ENCODE peak calls at places on chromosomes 1 and 21, in nine cellular contexts. C is HL-60, Q is heart right ventricle, Z is body of pancreas, K is uterus, B is AG09309, E is endothelial cell of umbilical vein, U is GM12878, S is sigmoid colon. G is an unnamed sample.

GRCh38 chr1:18344755-18345154 is 136.0 kb upstream of the KLHDC7A start:
- DNase-seq in C (no peak), Q (no peak), Z (no peak), K (no peak), B (no peak), E (no peak), U (no peak), S (no peak), G (no peak)

GRCh38 chr1:183070923-183071618 is 47.9 kb downstream of the LAMC1 start:
- DNase-seq in C (no peak), Q (no peak), Z (no peak), K (no peak), B (no peak), E (peak), U (peak), S (no peak), G (peak)

GRCh38 chr21:33020558-33021100 is 5.1 kb upstream of the OLIG2 start:
- DNase-seq in C (no peak), Q (no peak), Z (no peak), K (no peak), B (no peak), E (no peak), U (no peak), S (no peak), G (no peak)

GRCh38 chr1:85581138-85581801 is 709 bp downstream of the CCN1 start:
- DNase-seq in C (no peak), Q (peak), Z (peak), K (peak), B (no peak), E (peak), U (no peak), S (peak), G (peak)

GRCh38 chr1:180908084-180908765 is 4.5 kb upstream of the KIAA1614 start:
- DNase-seq in C (no peak), Q (no peak), Z (no peak), K (no peak), B (no peak), E (no peak), U (no peak), S (no peak), G (no peak)

GRCh38 chr1:167720965-167721616 is 691 bp upstream of the MPZL1 start:
- DNase-seq in C (peak), Q (no peak), Z (peak), K (no peak), B (peak), E (peak), U (no peak), S (no peak), G (peak)

GRCh38 chr1:43358121-43358745 is 548 bp upstream of the CDC20 start:
- DNase-seq in C (no peak), Q (no peak), Z (peak), K (no peak), B (no peak), E (peak), U (peak), S (no peak), G (peak)

GRCh38 chr1:156511656-156512055 is 11.1 kb upstream of the MEF2D start:
- DNase-seq in C (no peak), Q (no peak), Z (no peak), K (no peak), B (no peak), E (no peak), U (no peak), S (no peak), G (peak)

GRCh38 chr1:64775152-64775551 is 30.3 kb downstream of the RAVER2 start:
- DNase-seq in C (no peak), Q (no peak), Z (no peak), K (no peak), B (no peak), E (no peak), U (no peak), S (no peak), G (no peak)

GRCh38 chr1:8133190-8133589 is 107.1 kb upstream of the ERRFI1 start:
- DNase-seq in C (no peak), Q (no peak), Z (no peak), K (peak), B (no peak), E (no peak), U (no peak), S (peak), G (no peak)

GRCh38 chr1:86263101-86263500 is 106.5 kb upstream of the COL24A1 start:
- DNase-seq in C (no peak), Q (no peak), Z (no peak), K (no peak), B (no peak), E (no peak), U (no peak), S (no peak), G (no peak)

GRCh38 chr1:145960468-145961108 is 2.8 kb upstream of the LIX1L start:
- DNase-seq in C (no peak), Q (peak), Z (peak), K (peak), B (no peak), E (peak), U (no peak), S (peak), G (peak)

GRCh38 chr1:218850367-218850766 is 323.3 kb upstream of the LYPLAL1 start:
- DNase-seq in C (no peak), Q (no peak), Z (no peak), K (no peak), B (no peak), E (no peak), U (no peak), S (no peak), G (no peak)

GRCh38 chr1:53918343-53918742 is 24.4 kb downstream of the DIO1 start:
- DNase-seq in C (no peak), Q (no peak), Z (no peak), K (no peak), B (no peak), E (no peak), U (no peak), S (no peak), G (no peak)

GRCh38 chr1:44696789-44697188 is 22.3 kb downstream of the ARMH1 start:
- DNase-seq in C (no peak), Q (no peak), Z (no peak), K (no peak), B (no peak), E (no peak), U (no peak), S (no peak), G (peak)

GRCh38 chr1:205578780-205579571 is 52.8 kb downstream of the ELK4 start:
- DNase-seq in C (no peak), Q (no peak), Z (no peak), K (no peak), B (no peak), E (no peak), U (no peak), S (peak), G (no peak)

GRCh38 chr1:51648180-51649109 is 31.6 kb downstream of the OSBPL9 start:
- DNase-seq in C (peak), Q (no peak), Z (peak), K (peak), B (peak), E (no peak), U (no peak), S (no peak), G (peak)

GRCh38 chr1:19257178-19257914 is 5.7 kb downstream of the MRTO4 start:
- DNase-seq in C (no peak), Q (no peak), Z (no peak), K (no peak), B (no peak), E (no peak), U (no peak), S (no peak), G (no peak)

GRCh38 chr1:212192261-212192998 is 92.8 kb upstream of the PPP2R5A start:
- DNase-seq in C (no peak), Q (no peak), Z (no peak), K (no peak), B (no peak), E (no peak), U (no peak), S (no peak), G (no peak)

GRCh38 chr1:25771246-25772114 is 28.5 kb upstream of the SELENON start:
- DNase-seq in C (no peak), Q (peak), Z (peak), K (peak), B (no peak), E (no peak), U (no peak), S (no peak), G (no peak)

GRCh38 chr1:221415626-221416025 is 326.3 kb downstream of the DUSP10 start:
- DNase-seq in C (no peak), Q (no peak), Z (no peak), K (no peak), B (no peak), E (peak), U (no peak), S (no peak), G (no peak)

GRCh38 chr1:63458750-63459149 is 64.3 kb downstream of the ITGB3BP start:
- DNase-seq in C (no peak), Q (no peak), Z (no peak), K (no peak), B (no peak), E (no peak), U (no peak), S (no peak), G (no peak)

GRCh38 chr1:63453232-63453631 is 69.8 kb downstream of the ITGB3BP start:
- DNase-seq in C (no peak), Q (no peak), Z (no peak), K (no peak), B (no peak), E (no peak), U (no peak), S (no peak), G (no peak)

GRCh38 chr1:63450416-63450815 is 72.6 kb downstream of the ITGB3BP start:
- DNase-seq in C (no peak), Q (no peak), Z (no peak), K (no peak), B (no peak), E (no peak), U (no peak), S (no peak), G (no peak)

GRCh38 chr1:63448741-63449140 is 74.3 kb downstream of the ITGB3BP start:
- DNase-seq in C (no peak), Q (no peak), Z (no peak), K (no peak), B (no peak), E (no peak), U (no peak), S (no peak), G (no peak)

GRCh38 chr1:63454269-63454668 is 68.8 kb downstream of the ITGB3BP start:
- DNase-seq in C (no peak), Q (no peak), Z (no peak), K (no peak), B (no peak), E (peak), U (no peak), S (no peak), G (no peak)
- TF ChIP-seq CTCF in C (no peak), Q (no peak), Z (no peak), K (no peak), B (peak), E (no peak), U (no peak), S (no peak), G (no peak)

GRCh38 chr1:20483098-20483832 is 2.7 kb downstream of the CAMK2N1 start:
- DNase-seq in C (no peak), Q (no peak), Z (no peak), K (no peak), B (no peak), E (no peak), U (no peak), S (no peak), G (no peak)
- H3K4me3 ChIP-seq in C (no peak), Q (peak), Z (no peak), K (peak), B (peak), E (peak), U (no peak), S (peak), G (no peak)

GRCh38 chr1:102896771-102897170 is 211.6 kb downstream of the COL11A1 start:
- DNase-seq in C (no peak), Q (no peak), Z (no peak), K (no peak), B (no peak), E (no peak), U (no peak), S (no peak), G (no peak)
- TF ChIP-seq CTCF in C (no peak), Q (no peak), Z (no peak), K (no peak), B (no peak), E (no peak), U (no peak), S (no peak), G (no peak)

GRCh38 chr1:3366181-3367051 is 88.0 kb upstream of the ARHGEF16 start:
- DNase-seq in C (no peak), Q (peak), Z (no peak), K (no peak), B (no peak), E (no peak), U (no peak), S (no peak), G (no peak)
- H3K4me3 ChIP-seq in C (no peak), Q (no peak), Z (no peak), K (no peak), B (no peak), E (no peak), U (no peak), S (no peak), G (no peak)

GRCh38 chr1:202561726-202562442 is 148.4 kb downstream of the SYT2 start:
- DNase-seq in C (no peak), Q (no peak), Z (no peak), K (no peak), B (no peak), E (no peak), U (no peak), S (no peak), G (peak)
- TF ChIP-seq CTCF in C (no peak), Q (no peak), Z (no peak), K (no peak), B (peak), E (peak), U (peak), S (no peak), G (no peak)

DNA sequence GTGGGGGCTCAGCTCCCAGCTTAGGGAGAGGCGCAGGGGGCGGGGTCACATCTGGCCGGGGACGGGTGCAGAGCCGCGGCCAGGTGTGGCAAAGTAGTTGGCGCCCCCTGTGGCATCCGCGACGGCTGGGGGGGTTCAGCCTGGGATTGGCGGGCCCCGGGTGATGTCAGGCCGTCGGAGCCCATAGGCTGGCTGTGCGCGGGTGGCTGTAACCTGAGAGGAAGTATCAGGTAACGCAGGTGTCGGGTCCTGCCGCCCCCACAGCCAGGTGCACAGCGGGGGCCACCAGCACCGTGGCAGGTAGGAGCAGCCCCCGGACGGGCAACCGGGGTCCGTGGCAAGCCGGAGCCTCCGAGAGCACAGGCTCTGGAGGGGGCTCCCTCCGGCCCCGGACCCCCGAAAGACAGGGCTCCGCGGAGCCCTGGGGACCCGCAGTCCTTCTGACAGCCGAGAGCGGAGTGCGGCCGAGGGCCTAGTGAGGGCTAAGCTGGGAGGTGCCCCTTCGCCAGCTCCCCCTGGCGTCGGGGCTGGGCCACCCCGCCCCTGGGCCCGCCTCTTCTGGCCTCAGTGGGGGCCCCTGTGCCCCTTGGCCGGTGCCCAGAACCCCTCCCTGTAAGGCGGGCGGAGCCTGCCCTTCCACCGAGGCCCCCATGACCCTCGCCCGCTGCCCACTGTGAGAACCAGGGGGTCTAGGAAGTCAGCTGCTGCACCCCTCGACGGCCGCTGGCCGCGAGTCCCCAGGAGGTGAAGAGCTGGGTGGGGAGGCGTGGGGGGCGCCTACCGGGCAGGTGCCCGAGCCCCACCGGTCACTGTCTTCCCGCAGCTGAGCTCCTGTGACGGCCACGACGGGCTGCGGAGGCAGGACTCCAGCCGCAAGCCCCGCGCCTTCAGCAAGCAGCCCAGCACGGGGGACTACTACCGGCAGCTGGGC is 17.9 kb downstream of the TNFRSF25 start:
- DNase-seq in C (no peak), Q (no peak), Z (no peak), K (no peak), B (no peak), E (no peak), U (no peak), S (no peak), G (no peak)
- H3K4me3 ChIP-seq in C (no peak), Q (no peak), Z (no peak), K (no peak), B (no peak), E (no peak), U (no peak), S (peak), G (no peak)

GRCh38 chr1:165686121-165686970 is 12.0 kb downstream of the ALDH9A1 start:
- DNase-seq in C (no peak), Q (no peak), Z (no peak), K (no peak), B (no peak), E (no peak), U (peak), S (no peak), G (peak)
- TF ChIP-seq CTCF in C (no peak), Q (peak), Z (no peak), K (no peak), B (peak), E (no peak), U (peak), S (no peak), G (no peak)

GRCh38 chr1:61004269-61005003 is 77.9 kb upstream of the NFIA start:
- DNase-seq in C (no peak), Q (no peak), Z (peak), K (no peak), B (no peak), E (no peak), U (no peak), S (no peak), G (no peak)

GRCh38 chr1:61005572-61006386 is 76.6 kb upstream of the NFIA start:
- DNase-seq in C (no peak), Q (no peak), Z (peak), K (no peak), B (no peak), E (no peak), U (no peak), S (no peak), G (no peak)

GRCh38 chr1:60995093-60995492 is 87.3 kb upstream of the NFIA start:
- DNase-seq in C (no peak), Q (no peak), Z (no peak), K (no peak), B (no peak), E (no peak), U (no peak), S (no peak), G (no peak)

GRCh38 chr1:60998786-60999185 is 83.6 kb upstream of the NFIA start:
- DNase-seq in C (no peak), Q (no peak), Z (no peak), K (no peak), B (no peak), E (no peak), U (no peak), S (no peak), G (no peak)

GRCh38 chr1:61000327-61000726 is 82.0 kb upstream of the NFIA start:
- DNase-seq in C (no peak), Q (no peak), Z (no peak), K (no peak), B (no peak), E (no peak), U (no peak), S (no peak), G (no peak)
- H3K4me3 ChIP-seq in C (no peak), Q (no peak), Z (no peak), K (no peak), B (no peak), E (no peak), U (no peak), S (no peak), G (no peak)

G was measured in GM12865.